ENCODE peak calls at places on chromosomes 12 and 14, in five cellular contexts. One of them, this sample, is unnamed. For H3K4me1 and H3K27me3, the result is how much of the 10 kb centered on the place peaks cover.

GRCh38 chr14:24259282-24260025 is 3.5 kb downstream of the TGM1 start:
- DNase-seq in upper lobe of left lung: no peak
- DNase-seq in HepG2: no peak
- DNase-seq in stomach: no peak
- DNase-seq in HCT116: no peak
- DNase-seq in this sample: peak

GRCh38 chr12:60020068-60020467 is 424.2 kb downstream of the SLC16A7 start:
- DNase-seq in upper lobe of left lung: no peak
- DNase-seq in HepG2: no peak
- DNase-seq in stomach: no peak
- DNase-seq in HCT116: no peak
- DNase-seq in this sample: no peak

GRCh38 chr12:8773456-8773855 is 49.0 kb upstream of the A2ML1 start:
- DNase-seq in upper lobe of left lung: no peak
- DNase-seq in HepG2: no peak
- DNase-seq in stomach: no peak
- DNase-seq in HCT116: no peak
- DNase-seq in this sample: no peak

GRCh38 chr12:68483592-68484373 is 126.9 kb upstream of the RAP1B start:
- DNase-seq in upper lobe of left lung: no peak
- DNase-seq in HepG2: no peak
- DNase-seq in stomach: no peak
- DNase-seq in HCT116: no peak
- DNase-seq in this sample: no peak

GRCh38 chr12:106137456-106138278 is 1.1 kb downstream of the NUAK1 start:
- DNase-seq in upper lobe of left lung: no peak
- DNase-seq in HepG2: no peak
- DNase-seq in stomach: no peak
- DNase-seq in HCT116: no peak
- DNase-seq in this sample: no peak

GRCh38 chr12:5856692-5857091 is 88.4 kb downstream of the ANO2 start:
- DNase-seq in upper lobe of left lung: no peak
- DNase-seq in HepG2: no peak
- DNase-seq in stomach: no peak
- DNase-seq in HCT116: no peak
- DNase-seq in this sample: no peak

GRCh38 chr12:113049976-113050742 is 6.4 kb upstream of the DTX1 start:
- DNase-seq in upper lobe of left lung: no peak
- DNase-seq in HepG2: peak
- DNase-seq in stomach: no peak
- DNase-seq in HCT116: peak
- DNase-seq in this sample: no peak

GRCh38 chr12:54358945-54359761 is 5.1 kb downstream of the GPR84 start:
- DNase-seq in upper lobe of left lung: peak
- DNase-seq in HepG2: peak
- DNase-seq in stomach: peak
- DNase-seq in HCT116: peak
- DNase-seq in this sample: peak

GRCh38 chr12:15777355-15778012 is 11.7 kb downstream of the EPS8 start:
- DNase-seq in upper lobe of left lung: no peak
- DNase-seq in HepG2: no peak
- DNase-seq in stomach: no peak
- DNase-seq in HCT116: no peak
- DNase-seq in this sample: no peak

GRCh38 chr12:56169225-56169759 is 11.1 kb downstream of the MYL6 start:
- DNase-seq in upper lobe of left lung: no peak
- DNase-seq in HepG2: no peak
- DNase-seq in stomach: no peak
- DNase-seq in HCT116: no peak
- DNase-seq in this sample: no peak

GRCh38 chr14:78967111-78967809 is 797.1 kb downstream of the NRXN3 start:
- DNase-seq in upper lobe of left lung: no peak
- DNase-seq in HepG2: no peak
- DNase-seq in stomach: no peak
- DNase-seq in HCT116: no peak
- DNase-seq in this sample: no peak

GRCh38 chr14:96281486-96281885 is 25.5 kb downstream of the BDKRB1 start:
- DNase-seq in upper lobe of left lung: no peak
- DNase-seq in HepG2: no peak
- DNase-seq in stomach: no peak
- DNase-seq in HCT116: no peak
- DNase-seq in this sample: no peak

GRCh38 chr12:7981446-7981845 is 45.5 kb upstream of the SLC2A3 start:
- DNase-seq in upper lobe of left lung: no peak
- DNase-seq in HepG2: no peak
- DNase-seq in stomach: no peak
- DNase-seq in HCT116: no peak
- DNase-seq in this sample: no peak

GRCh38 chr12:79063258-79063657 is 198.7 kb downstream of the SYT1 start:
- DNase-seq in upper lobe of left lung: no peak
- DNase-seq in HepG2: no peak
- DNase-seq in stomach: no peak
- DNase-seq in HCT116: no peak
- DNase-seq in this sample: no peak

GRCh38 chr14:23115492-23115850 is 3.6 kb downstream of the CEBPE start:
- DNase-seq in upper lobe of left lung: no peak
- DNase-seq in HepG2: no peak
- DNase-seq in stomach: no peak
- DNase-seq in HCT116: no peak
- DNase-seq in this sample: no peak

GRCh38 chr14:23113346-23114119 is 5.5 kb downstream of the CEBPE start:
- DNase-seq in upper lobe of left lung: no peak
- DNase-seq in HepG2: no peak
- DNase-seq in stomach: no peak
- DNase-seq in HCT116: no peak
- DNase-seq in this sample: no peak

GRCh38 chr14:23114120-23114458 is 5.0 kb downstream of the CEBPE start:
- DNase-seq in upper lobe of left lung: no peak
- DNase-seq in HepG2: no peak
- DNase-seq in stomach: no peak
- DNase-seq in HCT116: no peak
- DNase-seq in this sample: no peak

GRCh38 chr14:23115918-23116317 is 3.1 kb downstream of the CEBPE start:
- DNase-seq in upper lobe of left lung: no peak
- DNase-seq in HepG2: no peak
- DNase-seq in stomach: no peak
- DNase-seq in HCT116: no peak
- DNase-seq in this sample: no peak

GRCh38 chr14:23114669-23115491 is 4.2 kb downstream of the CEBPE start:
- DNase-seq in upper lobe of left lung: peak
- DNase-seq in HepG2: peak
- DNase-seq in stomach: no peak
- DNase-seq in HCT116: peak
- DNase-seq in this sample: no peak
- TF ChIP-seq POLR2AphosphoS5 in upper lobe of left lung: no peak
- TF ChIP-seq POLR2AphosphoS5 in HepG2: no peak
- TF ChIP-seq POLR2AphosphoS5 in stomach: no peak
- TF ChIP-seq POLR2AphosphoS5 in HCT116: no peak
- TF ChIP-seq POLR2AphosphoS5 in this sample: no peak

GRCh38 chr14:22820731-22821130 is 5.5 kb upstream of the SLC7A7 start:
- DNase-seq in upper lobe of left lung: no peak
- DNase-seq in HepG2: no peak
- DNase-seq in stomach: no peak
- DNase-seq in HCT116: no peak
- DNase-seq in this sample: no peak

GRCh38 chr14:22822017-22822618 is 6.9 kb upstream of the SLC7A7 start:
- DNase-seq in upper lobe of left lung: no peak
- DNase-seq in HepG2: no peak
- DNase-seq in stomach: no peak
- DNase-seq in HCT116: no peak
- DNase-seq in this sample: no peak

GRCh38 chr14:22822619-22823551 is 6.8 kb upstream of the MRPL52 start:
- DNase-seq in upper lobe of left lung: peak
- DNase-seq in HepG2: peak
- DNase-seq in stomach: peak
- DNase-seq in HCT116: peak
- DNase-seq in this sample: peak

GRCh38 chr14:22819191-22819988 is 4.2 kb upstream of the SLC7A7 start:
- DNase-seq in upper lobe of left lung: peak
- DNase-seq in HepG2: peak
- DNase-seq in stomach: peak
- DNase-seq in HCT116: no peak
- DNase-seq in this sample: no peak

DNA sequence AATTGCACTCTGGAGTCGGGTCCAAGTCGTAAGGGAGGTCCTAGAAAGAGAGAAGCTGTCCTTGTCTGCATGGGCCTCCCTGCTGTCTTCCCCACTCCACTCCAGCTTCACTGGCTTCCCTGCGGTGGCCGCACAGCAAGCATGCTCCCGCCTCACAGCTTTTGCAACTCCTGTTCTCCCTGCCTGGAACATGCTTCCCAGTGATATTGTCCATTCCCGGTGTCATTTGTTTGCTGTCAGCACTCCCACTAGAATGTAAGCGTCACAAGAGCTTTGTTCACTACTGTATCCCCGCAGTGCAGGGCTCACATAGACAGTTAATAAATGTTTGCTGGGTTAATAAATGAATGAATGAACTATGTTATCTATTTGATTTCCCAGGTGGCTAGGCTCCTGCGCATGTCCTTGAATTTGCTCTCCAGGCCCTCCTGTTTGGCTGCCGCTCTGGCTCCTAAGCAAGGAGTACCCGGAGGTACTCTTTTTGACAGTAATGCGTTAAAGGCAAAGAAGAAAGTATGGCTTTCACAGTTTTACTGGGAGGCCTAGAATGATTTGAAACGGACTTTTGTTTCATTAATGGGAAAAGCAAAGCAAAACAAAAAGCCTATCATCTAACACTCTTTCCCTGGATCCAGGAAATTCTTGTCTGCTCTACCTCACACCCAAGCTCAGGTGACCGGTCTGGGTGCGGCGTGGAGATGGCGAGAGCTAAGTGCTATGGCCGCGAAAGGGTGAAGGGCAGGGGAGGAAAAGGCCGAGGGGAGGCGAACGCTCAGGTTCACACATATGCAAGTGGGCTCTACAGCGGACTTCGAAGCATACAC is 6.2 kb upstream of the SLC7A7 start:
- DNase-seq in upper lobe of left lung: no peak
- DNase-seq in HepG2: peak
- DNase-seq in stomach: peak
- DNase-seq in HCT116: no peak
- DNase-seq in this sample: no peak
- H3K4me1 ChIP-seq in upper lobe of left lung: half or more
- H3K4me1 ChIP-seq in HepG2: half or more
- H3K4me1 ChIP-seq in stomach: half or more
- H3K4me1 ChIP-seq in HCT116: under half
- H3K4me1 ChIP-seq in this sample: under half

DNA sequence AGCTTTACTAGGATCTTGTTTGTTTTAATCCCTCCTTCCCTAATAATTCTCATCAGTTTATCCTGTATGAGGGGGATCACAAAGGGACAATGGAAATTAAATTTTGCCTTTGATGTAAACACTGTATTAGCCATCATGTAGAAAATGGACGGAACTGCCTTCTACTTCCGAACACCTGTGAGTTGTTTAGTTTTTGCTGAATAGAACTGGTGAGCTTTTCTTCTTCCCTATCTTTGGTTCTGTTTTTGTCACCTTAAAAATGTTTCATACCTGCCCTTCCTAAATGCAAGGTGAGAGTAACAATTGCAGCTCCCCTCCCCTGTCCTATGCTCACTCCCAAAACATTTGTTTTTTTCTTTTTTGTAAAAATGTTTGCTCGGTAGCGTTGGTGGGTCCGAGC is 7.6 kb downstream of the FOXA1 start:
- DNase-seq in upper lobe of left lung: no peak
- DNase-seq in HepG2: no peak
- DNase-seq in stomach: no peak
- DNase-seq in HCT116: no peak
- DNase-seq in this sample: no peak
- H3K27me3 ChIP-seq in upper lobe of left lung: under half
- H3K27me3 ChIP-seq in HepG2: under half
- H3K27me3 ChIP-seq in stomach: under half
- H3K27me3 ChIP-seq in HCT116: under half
- H3K27me3 ChIP-seq in this sample: half or more

GRCh38 chr14:49940805-49941421 is 48.0 kb downstream of the ARF6 start:
- DNase-seq in upper lobe of left lung: no peak
- DNase-seq in HepG2: no peak
- DNase-seq in stomach: no peak
- DNase-seq in HCT116: no peak
- DNase-seq in this sample: no peak
- TF ChIP-seq POLR2AphosphoS5 in upper lobe of left lung: no peak
- TF ChIP-seq POLR2AphosphoS5 in HepG2: no peak
- TF ChIP-seq POLR2AphosphoS5 in stomach: no peak
- TF ChIP-seq POLR2AphosphoS5 in HCT116: no peak
- TF ChIP-seq POLR2AphosphoS5 in this sample: no peak

GRCh38 chr12:2352203-2352602 is 299.4 kb downstream of the CACNA1C start:
- DNase-seq in upper lobe of left lung: no peak
- DNase-seq in HepG2: no peak
- DNase-seq in stomach: no peak
- DNase-seq in HCT116: no peak
- DNase-seq in this sample: no peak
- H3K4me1 ChIP-seq in upper lobe of left lung: under half
- H3K4me1 ChIP-seq in HepG2: under half
- H3K4me1 ChIP-seq in stomach: under half
- H3K4me1 ChIP-seq in HCT116: under half
- H3K4me1 ChIP-seq in this sample: under half

GRCh38 chr12:3197131-3197818 is 120.1 kb downstream of the TSPAN9 start:
- DNase-seq in upper lobe of left lung: no peak
- DNase-seq in HepG2: peak
- DNase-seq in stomach: no peak
- DNase-seq in HCT116: no peak
- DNase-seq in this sample: no peak

GRCh38 chr12:3196488-3196887 is 119.3 kb downstream of the TSPAN9 start:
- DNase-seq in upper lobe of left lung: no peak
- DNase-seq in HepG2: no peak
- DNase-seq in stomach: no peak
- DNase-seq in HCT116: no peak
- DNase-seq in this sample: no peak

GRCh38 chr12:3193755-3194154 is 116.6 kb downstream of the TSPAN9 start:
- DNase-seq in upper lobe of left lung: no peak
- DNase-seq in HepG2: no peak
- DNase-seq in stomach: no peak
- DNase-seq in HCT116: no peak
- DNase-seq in this sample: no peak

GRCh38 chr12:3195337-3195736 is 118.2 kb downstream of the TSPAN9 start:
- DNase-seq in upper lobe of left lung: no peak
- DNase-seq in HepG2: no peak
- DNase-seq in stomach: no peak
- DNase-seq in HCT116: no peak
- DNase-seq in this sample: no peak

DNA sequence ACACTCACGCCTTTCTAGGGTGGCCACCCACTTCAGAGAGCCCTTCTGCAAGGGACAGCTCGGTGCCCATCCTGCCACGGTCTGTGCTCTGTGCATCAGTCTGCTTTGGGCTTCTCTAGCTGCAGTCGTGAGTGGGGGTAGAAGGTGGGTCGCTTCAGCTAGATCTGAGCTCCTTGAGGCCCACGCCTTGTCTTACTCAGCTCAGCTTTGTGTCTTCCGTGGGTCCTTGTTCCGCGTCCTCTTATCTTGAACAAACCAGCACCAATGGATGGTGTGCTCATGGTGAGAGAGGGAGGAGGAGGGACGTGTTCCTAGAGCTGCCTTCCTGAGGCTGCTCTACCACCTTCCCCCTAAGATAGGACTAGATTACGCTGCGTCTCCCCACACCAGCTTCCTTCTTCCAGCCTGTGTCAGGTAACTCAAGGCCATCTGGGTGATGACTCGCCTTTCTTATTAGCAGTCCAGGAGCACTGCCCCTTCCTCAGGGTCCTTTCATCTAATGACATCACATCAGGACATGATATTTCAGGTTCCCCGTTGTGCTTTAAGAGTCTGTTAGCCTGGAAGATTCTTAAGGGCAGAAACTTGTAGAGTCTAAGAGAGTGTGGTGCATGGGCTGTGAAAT is 118.8 kb downstream of the TSPAN9 start:
- DNase-seq in upper lobe of left lung: no peak
- DNase-seq in HepG2: no peak
- DNase-seq in stomach: no peak
- DNase-seq in HCT116: no peak
- DNase-seq in this sample: no peak
- H3K27me3 ChIP-seq in upper lobe of left lung: under half
- H3K27me3 ChIP-seq in HepG2: under half
- H3K27me3 ChIP-seq in stomach: under half
- H3K27me3 ChIP-seq in HCT116: under half
- H3K27me3 ChIP-seq in this sample: under half